ENCODE peak calls at places on chromosomes 16 and 17, in five cellular contexts. One of them, this sample, is unnamed.
A peak's percentile ranks its signal among the peaks of the same experiment; 100 is the strongest.

GRCh38 chr16:56423584-56424403 is 1.6 kb downstream of the AMFR start:
- DNase-seq in iris pigment epithelial cell: no peak
- DNase-seq in iPS-NIHi11: no peak
- DNase-seq in naive B cell: peak; percentile 50
- DNase-seq in effector CD8-positive, alpha-beta T cell: no peak
- DNase-seq in this sample: no peak

GRCh38 chr17:72065556-72065955 is 55.3 kb upstream of the SOX9 start:
- DNase-seq in effector CD8-positive, alpha-beta T cell: no peak
- DNase-seq in naive B cell: no peak
- DNase-seq in iris pigment epithelial cell: no peak
- DNase-seq in iPS-NIHi11: no peak
- DNase-seq in this sample: no peak

GRCh38 chr17:82590881-82591539 is 57.2 kb downstream of the WDR45B start:
- DNase-seq in effector CD8-positive, alpha-beta T cell: no peak
- DNase-seq in iPS-NIHi11: no peak
- DNase-seq in iris pigment epithelial cell: no peak
- DNase-seq in naive B cell: no peak
- DNase-seq in this sample: no peak

GRCh38 chr17:19322861-19323260 is 39.7 kb downstream of the B9D1 start:
- DNase-seq in iris pigment epithelial cell: no peak
- DNase-seq in iPS-NIHi11: no peak
- DNase-seq in naive B cell: no peak
- DNase-seq in effector CD8-positive, alpha-beta T cell: no peak
- DNase-seq in this sample: no peak

GRCh38 chr17:78484300-78485159 is 92.7 kb downstream of the DNAH17 start:
- DNase-seq in iPS-NIHi11: peak; percentile 99
- DNase-seq in effector CD8-positive, alpha-beta T cell: peak; percentile 62
- DNase-seq in naive B cell: peak; percentile 48
- DNase-seq in iris pigment epithelial cell: peak; percentile 15
- DNase-seq in this sample: no peak

GRCh38 chr17:67377727-67378443 is 804 bp downstream of the PITPNC1 start:
- DNase-seq in effector CD8-positive, alpha-beta T cell: peak; percentile 30
- DNase-seq in iPS-NIHi11: peak; percentile 55
- DNase-seq in naive B cell: peak; percentile 49
- DNase-seq in iris pigment epithelial cell: peak; percentile 38
- DNase-seq in this sample: peak; percentile 56

GRCh38 chr17:32943647-32944191 is 15.8 kb downstream of the TMEM98 start:
- DNase-seq in iris pigment epithelial cell: peak; percentile 86
- DNase-seq in iPS-NIHi11: no peak
- DNase-seq in effector CD8-positive, alpha-beta T cell: no peak
- DNase-seq in naive B cell: no peak
- DNase-seq in this sample: peak; percentile 82

GRCh38 chr17:57110152-57110542 is 25.1 kb downstream of the AKAP1 start:
- DNase-seq in iris pigment epithelial cell: no peak
- DNase-seq in naive B cell: no peak
- DNase-seq in effector CD8-positive, alpha-beta T cell: no peak
- DNase-seq in iPS-NIHi11: no peak
- DNase-seq in this sample: no peak

GRCh38 chr16:35102780-35103403 is 1643.5 kb downstream of the TP53TG3F start:
- DNase-seq in naive B cell: no peak
- DNase-seq in iPS-NIHi11: peak; percentile 9
- DNase-seq in iris pigment epithelial cell: no peak
- DNase-seq in effector CD8-positive, alpha-beta T cell: no peak
- DNase-seq in this sample: no peak

GRCh38 chr16:62022688-62023087 is 13.6 kb downstream of the CDH8 start:
- DNase-seq in iPS-NIHi11: no peak
- DNase-seq in effector CD8-positive, alpha-beta T cell: no peak
- DNase-seq in iris pigment epithelial cell: no peak
- DNase-seq in naive B cell: no peak
- DNase-seq in this sample: no peak

GRCh38 chr17:78324391-78325075 is 35.3 kb downstream of the SOCS3 start:
- DNase-seq in iris pigment epithelial cell: peak; percentile 69
- DNase-seq in iPS-NIHi11: peak; percentile 66
- DNase-seq in naive B cell: no peak
- DNase-seq in effector CD8-positive, alpha-beta T cell: no peak
- DNase-seq in this sample: peak; percentile 73

GRCh38 chr16:21608647-21609328 is 9.4 kb downstream of the METTL9 start:
- DNase-seq in iPS-NIHi11: no peak
- DNase-seq in effector CD8-positive, alpha-beta T cell: no peak
- DNase-seq in iris pigment epithelial cell: peak; percentile 62
- DNase-seq in naive B cell: no peak
- DNase-seq in this sample: no peak

GRCh38 chr17:69335018-69335417 is 8.1 kb upstream of the ABCA5 start:
- DNase-seq in naive B cell: no peak
- DNase-seq in effector CD8-positive, alpha-beta T cell: no peak
- DNase-seq in iPS-NIHi11: peak; percentile 44
- DNase-seq in iris pigment epithelial cell: peak; percentile 59
- DNase-seq in this sample: peak; percentile 22

GRCh38 chr17:47072881-47073280 is 93.8 kb upstream of the RPRML start:
- DNase-seq in effector CD8-positive, alpha-beta T cell: no peak
- DNase-seq in iPS-NIHi11: no peak
- DNase-seq in naive B cell: no peak
- DNase-seq in iris pigment epithelial cell: peak; percentile 23
- DNase-seq in this sample: peak; percentile 50

GRCh38 chr17:42670199-42670924 is 6.4 kb downstream of the PLEKHH3 start:
- DNase-seq in iPS-NIHi11: peak; percentile 83
- DNase-seq in naive B cell: peak; percentile 67
- DNase-seq in iris pigment epithelial cell: no peak
- DNase-seq in effector CD8-positive, alpha-beta T cell: peak; percentile 18
- DNase-seq in this sample: no peak

This sample was measured in EL.